ENCODE peak calls at places on chromosomes 1 and 21, in five cellular contexts. One of them, this sample, is unnamed.

GRCh38 chr1:225875044-225875822 is 6.9 kb downstream of the TMEM63A start:
- DNase-seq in HCT116: peak
- DNase-seq in SK-N-SH: no peak
- DNase-seq in K562: no peak
- DNase-seq in GM12878: no peak
- DNase-seq in this sample: peak

GRCh38 chr1:205344010-205344808 is 12.5 kb downstream of the KLHDC8A start:
- DNase-seq in HCT116: no peak
- DNase-seq in GM12878: no peak
- DNase-seq in SK-N-SH: peak
- DNase-seq in K562: peak
- DNase-seq in this sample: peak

GRCh38 chr1:12341667-12342066 is 111.8 kb downstream of the VPS13D start:
- DNase-seq in HCT116: no peak
- DNase-seq in SK-N-SH: no peak
- DNase-seq in GM12878: no peak
- DNase-seq in K562: no peak
- DNase-seq in this sample: no peak

GRCh38 chr1:38579056-38579455 is 280.5 kb downstream of the RRAGC start:
- DNase-seq in GM12878: no peak
- DNase-seq in HCT116: no peak
- DNase-seq in SK-N-SH: no peak
- DNase-seq in K562: no peak
- DNase-seq in this sample: no peak

GRCh38 chr1:6365047-6365446 is 28.5 kb downstream of the ACOT7 start:
- DNase-seq in K562: no peak
- DNase-seq in HCT116: no peak
- DNase-seq in GM12878: no peak
- DNase-seq in SK-N-SH: no peak
- DNase-seq in this sample: no peak

GRCh38 chr1:161733526-161733925 is 12.2 kb downstream of the FCRLB start:
- DNase-seq in GM12878: no peak
- DNase-seq in SK-N-SH: no peak
- DNase-seq in K562: no peak
- DNase-seq in HCT116: no peak
- DNase-seq in this sample: peak

GRCh38 chr21:32423320-32423719 is 10.8 kb downstream of the EVA1C start:
- DNase-seq in HCT116: no peak
- DNase-seq in SK-N-SH: no peak
- DNase-seq in GM12878: no peak
- DNase-seq in K562: no peak
- DNase-seq in this sample: no peak

GRCh38 chr1:18452550-18452949 is 28.2 kb upstream of the KLHDC7A start:
- DNase-seq in K562: peak
- DNase-seq in GM12878: peak
- DNase-seq in SK-N-SH: peak
- DNase-seq in HCT116: peak
- DNase-seq in this sample: peak

GRCh38 chr1:24189528-24189927 is 2.4 kb upstream of the IFNLR1 start:
- DNase-seq in HCT116: no peak
- DNase-seq in GM12878: peak
- DNase-seq in SK-N-SH: no peak
- DNase-seq in K562: no peak
- DNase-seq in this sample: no peak

GRCh38 chr1:59150537-59151386 is 146.1 kb upstream of the FGGY start:
- DNase-seq in SK-N-SH: peak
- DNase-seq in GM12878: peak
- DNase-seq in K562: peak
- DNase-seq in HCT116: peak
- DNase-seq in this sample: no peak

GRCh38 chr1:175200626-175201025 is 8.1 kb upstream of the KIAA0040 start:
- DNase-seq in K562: no peak
- DNase-seq in HCT116: no peak
- DNase-seq in GM12878: no peak
- DNase-seq in SK-N-SH: no peak
- DNase-seq in this sample: no peak

GRCh38 chr1:225004396-225004795 is 74.9 kb downstream of the DNAH14 start:
- DNase-seq in GM12878: no peak
- DNase-seq in SK-N-SH: peak
- DNase-seq in HCT116: no peak
- DNase-seq in K562: no peak
- DNase-seq in this sample: no peak

GRCh38 chr1:83932693-83933092 is 66.2 kb downstream of the TTLL7 start:
- DNase-seq in HCT116: no peak
- DNase-seq in SK-N-SH: no peak
- DNase-seq in K562: peak
- DNase-seq in GM12878: no peak
- DNase-seq in this sample: no peak

GRCh38 chr1:23216771-23217420 is 406 bp downstream of the HTR1D start:
- DNase-seq in GM12878: no peak
- DNase-seq in HCT116: no peak
- DNase-seq in K562: peak
- DNase-seq in SK-N-SH: peak
- DNase-seq in this sample: no peak

GRCh38 chr21:35016071-35016470 is 33.0 kb downstream of the RUNX1 start:
- DNase-seq in HCT116: no peak
- DNase-seq in GM12878: no peak
- DNase-seq in K562: no peak
- DNase-seq in SK-N-SH: no peak
- DNase-seq in this sample: no peak
- TF ChIP-seq JUND in HCT116: no peak
- TF ChIP-seq JUND in GM12878: no peak
- TF ChIP-seq JUND in K562: no peak
- TF ChIP-seq JUND in SK-N-SH: no peak
- TF ChIP-seq JUND in this sample: no peak

DNA sequence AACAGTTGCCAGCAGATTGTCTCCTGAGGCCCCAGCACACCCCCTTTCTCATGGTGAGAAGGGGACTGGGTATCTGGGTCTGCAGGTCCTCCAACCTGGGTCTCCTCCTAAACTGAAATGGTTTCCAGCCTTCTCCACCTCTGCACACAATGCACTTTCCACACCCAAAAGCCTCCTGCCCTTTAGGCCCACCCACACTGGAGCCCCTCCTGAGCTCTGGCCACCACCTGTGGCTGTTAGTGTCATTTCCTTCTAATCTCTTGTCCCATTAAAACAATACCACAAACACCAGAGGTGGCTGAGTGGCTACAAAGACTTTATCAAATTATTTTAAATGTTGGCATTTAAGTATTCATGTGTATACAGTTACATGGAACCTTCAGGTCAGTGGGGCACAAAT is 11.5 kb downstream of the GPR3 start:
- DNase-seq in HCT116: no peak
- DNase-seq in K562: no peak
- DNase-seq in SK-N-SH: no peak
- DNase-seq in GM12878: no peak
- DNase-seq in this sample: no peak
- TF ChIP-seq JUND in HCT116: no peak
- TF ChIP-seq JUND in K562: no peak
- TF ChIP-seq JUND in SK-N-SH: no peak
- TF ChIP-seq JUND in GM12878: no peak
- TF ChIP-seq JUND in this sample: no peak

GRCh38 chr1:228940931-228941330 is 205.7 kb downstream of the RHOU start:
- DNase-seq in SK-N-SH: no peak
- DNase-seq in HCT116: no peak
- DNase-seq in GM12878: no peak
- DNase-seq in K562: no peak
- DNase-seq in this sample: no peak
- TF ChIP-seq JUND in SK-N-SH: no peak
- TF ChIP-seq JUND in HCT116: no peak
- TF ChIP-seq JUND in GM12878: no peak
- TF ChIP-seq JUND in K562: no peak
- TF ChIP-seq JUND in this sample: no peak

DNA sequence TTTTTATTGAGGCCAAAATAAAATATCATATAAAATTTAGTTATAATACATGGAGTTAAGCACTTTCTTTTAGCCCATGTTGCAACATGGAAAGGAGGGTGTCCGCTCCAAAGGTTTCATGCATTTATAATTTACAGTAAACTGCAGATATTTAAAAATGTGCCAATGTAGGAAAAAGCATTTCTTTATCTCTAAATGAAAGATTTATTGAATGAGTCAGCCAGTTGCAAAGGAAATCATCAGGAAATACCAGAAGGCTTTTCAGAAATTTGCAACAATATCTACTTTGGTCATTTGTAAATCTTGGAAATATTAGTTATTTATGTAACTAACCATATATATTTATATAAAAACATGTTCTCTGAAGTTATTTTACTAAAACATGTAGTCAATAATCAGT is 12.1 kb downstream of the ATP6V1G3 start:
- DNase-seq in HCT116: no peak
- DNase-seq in SK-N-SH: no peak
- DNase-seq in K562: no peak
- DNase-seq in GM12878: no peak
- DNase-seq in this sample: no peak
- TF ChIP-seq JUND in HCT116: no peak
- TF ChIP-seq JUND in SK-N-SH: peak
- TF ChIP-seq JUND in K562: no peak
- TF ChIP-seq JUND in GM12878: no peak
- TF ChIP-seq JUND in this sample: no peak

DNA sequence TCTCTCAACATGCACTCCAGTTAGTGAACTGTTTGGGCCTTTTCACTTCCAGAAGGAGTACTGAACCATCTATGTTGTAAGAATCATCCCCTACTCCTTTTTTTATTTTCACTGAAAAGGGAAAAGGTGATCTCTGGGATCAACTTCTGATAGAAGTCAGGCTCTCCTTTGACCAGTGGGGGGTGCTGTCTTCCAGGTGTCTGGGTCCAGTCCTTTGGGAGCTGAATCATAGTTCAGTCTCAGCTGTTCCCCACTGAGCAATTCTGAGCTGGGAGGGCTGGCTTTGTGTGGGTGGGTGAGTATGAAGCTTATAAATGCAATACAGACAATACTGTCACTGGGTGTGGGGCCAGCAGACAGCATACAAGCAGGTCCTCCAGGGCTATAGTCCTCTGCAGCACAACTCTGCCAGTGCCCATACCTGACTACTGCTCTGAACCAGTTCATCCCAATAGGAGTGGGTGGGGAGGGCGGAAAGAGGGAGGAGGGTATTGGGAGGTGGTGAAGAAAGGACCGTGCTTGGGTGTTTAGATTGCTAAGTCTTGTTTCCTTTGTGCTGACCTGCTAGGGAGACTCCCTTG is 12.5 kb upstream of the SARS1 start:
- DNase-seq in GM12878: no peak
- DNase-seq in HCT116: no peak
- DNase-seq in K562: peak
- DNase-seq in SK-N-SH: peak
- DNase-seq in this sample: peak
- TF ChIP-seq JUND in GM12878: no peak
- TF ChIP-seq JUND in HCT116: no peak
- TF ChIP-seq JUND in K562: peak
- TF ChIP-seq JUND in SK-N-SH: no peak
- TF ChIP-seq JUND in this sample: no peak

DNA sequence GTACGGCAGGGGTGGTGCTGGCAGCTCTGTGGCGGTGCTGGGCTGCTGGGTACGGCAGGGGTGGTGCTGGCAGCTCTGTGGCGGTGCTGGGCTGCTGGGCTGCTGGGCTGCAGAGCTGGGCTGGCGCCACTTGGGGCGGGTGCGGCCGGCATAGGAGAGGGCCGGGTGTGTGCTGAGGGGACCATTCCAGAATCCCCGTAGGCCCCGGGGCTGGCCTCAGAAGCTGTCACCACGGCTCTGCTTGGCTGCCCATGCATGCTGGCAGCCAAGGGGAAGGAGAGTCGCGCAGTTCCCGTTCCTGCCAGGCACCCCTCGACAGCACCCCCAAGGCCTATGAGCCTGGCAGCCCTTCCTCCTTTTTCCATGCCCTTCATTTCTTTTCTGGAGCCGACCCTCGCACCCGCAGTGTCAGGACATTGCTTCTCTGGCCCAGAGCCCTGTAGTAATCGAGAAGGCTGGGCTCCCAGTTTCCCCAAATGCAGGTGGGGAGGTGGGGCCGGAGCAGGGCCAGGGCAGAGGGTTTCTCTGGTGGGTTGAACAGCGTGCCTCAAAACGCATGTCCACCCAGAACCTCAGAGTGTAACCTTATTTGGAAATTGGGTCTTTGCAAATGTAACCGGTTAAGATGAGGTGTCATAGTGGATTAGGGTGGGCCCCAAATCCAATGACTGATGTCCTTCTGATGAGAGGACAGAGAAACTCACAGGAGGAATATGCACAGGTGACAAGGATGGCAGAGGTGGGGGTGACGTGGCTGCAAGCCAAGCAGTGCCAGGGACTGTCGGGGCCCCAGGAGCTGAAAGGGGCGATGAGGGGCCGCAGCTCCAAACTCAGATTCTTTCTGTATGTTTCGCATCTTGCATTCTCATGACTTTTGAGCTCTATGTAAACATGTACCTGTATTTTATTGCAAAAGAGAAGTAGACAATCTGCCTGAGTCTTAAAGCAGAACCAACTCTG is 71.0 kb upstream of the ACTRT2 start:
- DNase-seq in GM12878: no peak
- DNase-seq in K562: no peak
- DNase-seq in HCT116: no peak
- DNase-seq in SK-N-SH: no peak
- DNase-seq in this sample: no peak
- TF ChIP-seq JUND in GM12878: no peak
- TF ChIP-seq JUND in K562: no peak
- TF ChIP-seq JUND in HCT116: no peak
- TF ChIP-seq JUND in SK-N-SH: no peak
- TF ChIP-seq JUND in this sample: no peak

GRCh38 chr1:168520052-168520751 is 23.6 kb downstream of the XCL2 start:
- DNase-seq in HCT116: no peak
- DNase-seq in SK-N-SH: no peak
- DNase-seq in GM12878: no peak
- DNase-seq in K562: no peak
- DNase-seq in this sample: no peak
- TF ChIP-seq JUND in HCT116: no peak
- TF ChIP-seq JUND in SK-N-SH: no peak
- TF ChIP-seq JUND in GM12878: peak
- TF ChIP-seq JUND in K562: no peak
- TF ChIP-seq JUND in this sample: no peak

This sample was measured in T47D.